ENCODE peak calls at places on chromosome 12, in five cellular contexts. One of them, this sample, is unnamed.
A peak's percentile ranks its signal among the peaks of the same experiment; 100 is the strongest.

GRCh38 chr12:121467638-121468403 is 67.9 kb downstream of the RNF34 start:
- DNase-seq in stimulated activated CD4-positive, alpha-beta T cell treated with anti-CD3 and anti-CD28 coated beads, TNF-alpha, amount 100 ng/mL, for 48 hours: no peak
- DNase-seq in NCI-H2171: no peak
- DNase-seq in H7: peak; percentile 89
- DNase-seq in AG10803: no peak
- DNase-seq in this sample: no peak

GRCh38 chr12:30700216-30700900 is 4.7 kb upstream of the IPO8 start:
- DNase-seq in stimulated activated CD4-positive, alpha-beta T cell treated with anti-CD3 and anti-CD28 coated beads, TNF-alpha, amount 100 ng/mL, for 48 hours: no peak
- DNase-seq in NCI-H2171: no peak
- DNase-seq in H7: no peak
- DNase-seq in AG10803: no peak
- DNase-seq in this sample: no peak

GRCh38 chr12:6753772-6754356 is 923 bp upstream of the MLF2 start:
- DNase-seq in stimulated activated CD4-positive, alpha-beta T cell treated with anti-CD3 and anti-CD28 coated beads, TNF-alpha, amount 100 ng/mL, for 48 hours: no peak
- DNase-seq in NCI-H2171: peak; percentile 82
- DNase-seq in H7: no peak
- DNase-seq in AG10803: no peak
- DNase-seq in this sample: no peak

GRCh38 chr12:110246690-110247339 is 34.2 kb upstream of the ATP2A2 start:
- DNase-seq in stimulated activated CD4-positive, alpha-beta T cell treated with anti-CD3 and anti-CD28 coated beads, TNF-alpha, amount 100 ng/mL, for 48 hours: no peak
- DNase-seq in NCI-H2171: no peak
- DNase-seq in H7: no peak
- DNase-seq in AG10803: no peak
- DNase-seq in this sample: no peak

GRCh38 chr12:118984206-118984943 is 3.0 kb downstream of the SRRM4 start:
- DNase-seq in stimulated activated CD4-positive, alpha-beta T cell treated with anti-CD3 and anti-CD28 coated beads, TNF-alpha, amount 100 ng/mL, for 48 hours: no peak
- DNase-seq in NCI-H2171: peak; percentile 68
- DNase-seq in H7: no peak
- DNase-seq in AG10803: no peak
- DNase-seq in this sample: peak; percentile 65

GRCh38 chr12:110039085-110039807 is 9.1 kb downstream of the C12orf76 start:
- DNase-seq in stimulated activated CD4-positive, alpha-beta T cell treated with anti-CD3 and anti-CD28 coated beads, TNF-alpha, amount 100 ng/mL, for 48 hours: no peak
- DNase-seq in NCI-H2171: no peak
- DNase-seq in H7: no peak
- DNase-seq in AG10803: peak; percentile 99
- DNase-seq in this sample: no peak

GRCh38 chr12:64633186-64633939 is 23.1 kb downstream of the RASSF3 start:
- DNase-seq in stimulated activated CD4-positive, alpha-beta T cell treated with anti-CD3 and anti-CD28 coated beads, TNF-alpha, amount 100 ng/mL, for 48 hours: no peak
- DNase-seq in NCI-H2171: no peak
- DNase-seq in H7: no peak
- DNase-seq in AG10803: no peak
- DNase-seq in this sample: no peak

GRCh38 chr12:82124711-82125110 is 233.5 kb downstream of the CCDC59 start:
- DNase-seq in stimulated activated CD4-positive, alpha-beta T cell treated with anti-CD3 and anti-CD28 coated beads, TNF-alpha, amount 100 ng/mL, for 48 hours: no peak
- DNase-seq in NCI-H2171: no peak
- DNase-seq in H7: no peak
- DNase-seq in AG10803: peak; percentile 39
- DNase-seq in this sample: no peak

GRCh38 chr12:49470986-49471385 is 67.8 kb upstream of the KCNH3 start:
- DNase-seq in stimulated activated CD4-positive, alpha-beta T cell treated with anti-CD3 and anti-CD28 coated beads, TNF-alpha, amount 100 ng/mL, for 48 hours: no peak
- DNase-seq in NCI-H2171: no peak
- DNase-seq in H7: no peak
- DNase-seq in AG10803: no peak
- DNase-seq in this sample: no peak

GRCh38 chr12:57452181-57452936 is 2.7 kb upstream of the INHBE start:
- DNase-seq in stimulated activated CD4-positive, alpha-beta T cell treated with anti-CD3 and anti-CD28 coated beads, TNF-alpha, amount 100 ng/mL, for 48 hours: no peak
- DNase-seq in NCI-H2171: peak; percentile 67
- DNase-seq in H7: peak; percentile 30
- DNase-seq in AG10803: peak; percentile 87
- DNase-seq in this sample: no peak

GRCh38 chr12:64890873-64891468 is 66.5 kb downstream of the TBC1D30 start:
- DNase-seq in stimulated activated CD4-positive, alpha-beta T cell treated with anti-CD3 and anti-CD28 coated beads, TNF-alpha, amount 100 ng/mL, for 48 hours: no peak
- DNase-seq in NCI-H2171: peak; percentile 53
- DNase-seq in H7: peak; percentile 49
- DNase-seq in AG10803: peak; percentile 58
- DNase-seq in this sample: peak; percentile 31

GRCh38 chr12:125284945-125285344 is 219.7 kb downstream of the AACS start:
- DNase-seq in stimulated activated CD4-positive, alpha-beta T cell treated with anti-CD3 and anti-CD28 coated beads, TNF-alpha, amount 100 ng/mL, for 48 hours: no peak
- DNase-seq in NCI-H2171: no peak
- DNase-seq in H7: peak; percentile 70
- DNase-seq in AG10803: no peak
- DNase-seq in this sample: no peak

GRCh38 chr12:66168410-66168809 is 1.4 kb downstream of the TMBIM4 start:
- DNase-seq in stimulated activated CD4-positive, alpha-beta T cell treated with anti-CD3 and anti-CD28 coated beads, TNF-alpha, amount 100 ng/mL, for 48 hours: no peak
- DNase-seq in NCI-H2171: no peak
- DNase-seq in H7: no peak
- DNase-seq in AG10803: no peak
- DNase-seq in this sample: no peak

GRCh38 chr12:49750994-49751393 is 9.6 kb downstream of the TMBIM6 start:
- DNase-seq in stimulated activated CD4-positive, alpha-beta T cell treated with anti-CD3 and anti-CD28 coated beads, TNF-alpha, amount 100 ng/mL, for 48 hours: no peak
- DNase-seq in NCI-H2171: no peak
- DNase-seq in H7: no peak
- DNase-seq in AG10803: no peak
- DNase-seq in this sample: no peak

GRCh38 chr12:98758331-98758730 is 113.2 kb downstream of the APAF1 start:
- DNase-seq in stimulated activated CD4-positive, alpha-beta T cell treated with anti-CD3 and anti-CD28 coated beads, TNF-alpha, amount 100 ng/mL, for 48 hours: no peak
- DNase-seq in NCI-H2171: no peak
- DNase-seq in H7: no peak
- DNase-seq in AG10803: peak; percentile 63
- DNase-seq in this sample: no peak

GRCh38 chr12:3200779-3201738 is 123.9 kb downstream of the TSPAN9 start:
- DNase-seq in stimulated activated CD4-positive, alpha-beta T cell treated with anti-CD3 and anti-CD28 coated beads, TNF-alpha, amount 100 ng/mL, for 48 hours: no peak
- DNase-seq in NCI-H2171: no peak
- DNase-seq in H7: peak; percentile 80
- DNase-seq in AG10803: no peak
- DNase-seq in this sample: no peak

GRCh38 chr12:120453977-120454376 is 7.7 kb downstream of the GATC start:
- DNase-seq in stimulated activated CD4-positive, alpha-beta T cell treated with anti-CD3 and anti-CD28 coated beads, TNF-alpha, amount 100 ng/mL, for 48 hours: no peak
- DNase-seq in NCI-H2171: no peak
- DNase-seq in H7: peak; percentile 74
- DNase-seq in AG10803: peak; percentile 25
- DNase-seq in this sample: peak; percentile 17

GRCh38 chr12:55636116-55636655 is 506 bp upstream of the OR10P1 start:
- DNase-seq in stimulated activated CD4-positive, alpha-beta T cell treated with anti-CD3 and anti-CD28 coated beads, TNF-alpha, amount 100 ng/mL, for 48 hours: no peak
- DNase-seq in NCI-H2171: no peak
- DNase-seq in H7: no peak
- DNase-seq in AG10803: no peak
- DNase-seq in this sample: no peak

GRCh38 chr12:114528766-114529165 is 122.8 kb upstream of the TBX5 start:
- DNase-seq in stimulated activated CD4-positive, alpha-beta T cell treated with anti-CD3 and anti-CD28 coated beads, TNF-alpha, amount 100 ng/mL, for 48 hours: no peak
- DNase-seq in NCI-H2171: no peak
- DNase-seq in H7: no peak
- DNase-seq in AG10803: no peak
- DNase-seq in this sample: no peak

GRCh38 chr12:52274521-52274920 is at the start of gene KRT86:
- DNase-seq in stimulated activated CD4-positive, alpha-beta T cell treated with anti-CD3 and anti-CD28 coated beads, TNF-alpha, amount 100 ng/mL, for 48 hours: no peak
- DNase-seq in NCI-H2171: no peak
- DNase-seq in H7: no peak
- DNase-seq in AG10803: no peak
- DNase-seq in this sample: no peak

GRCh38 chr12:27083861-27084271 is 1.5 kb upstream of the C12orf71 start:
- DNase-seq in stimulated activated CD4-positive, alpha-beta T cell treated with anti-CD3 and anti-CD28 coated beads, TNF-alpha, amount 100 ng/mL, for 48 hours: no peak
- DNase-seq in NCI-H2171: no peak
- DNase-seq in H7: no peak
- DNase-seq in AG10803: peak; percentile 71
- DNase-seq in this sample: no peak

GRCh38 chr12:114013601-114014345 is 47.6 kb upstream of the RBM19 start:
- DNase-seq in stimulated activated CD4-positive, alpha-beta T cell treated with anti-CD3 and anti-CD28 coated beads, TNF-alpha, amount 100 ng/mL, for 48 hours: no peak
- DNase-seq in NCI-H2171: peak; percentile 84
- DNase-seq in H7: peak; percentile 84
- DNase-seq in AG10803: peak; percentile 54
- DNase-seq in this sample: no peak

GRCh38 chr12:3669594-3669993 is 83.3 kb downstream of the CRACR2A start:
- DNase-seq in stimulated activated CD4-positive, alpha-beta T cell treated with anti-CD3 and anti-CD28 coated beads, TNF-alpha, amount 100 ng/mL, for 48 hours: no peak
- DNase-seq in NCI-H2171: no peak
- DNase-seq in H7: no peak
- DNase-seq in AG10803: no peak
- DNase-seq in this sample: no peak

GRCh38 chr12:3216726-3217682 is 139.8 kb downstream of the TSPAN9 start:
- DNase-seq in stimulated activated CD4-positive, alpha-beta T cell treated with anti-CD3 and anti-CD28 coated beads, TNF-alpha, amount 100 ng/mL, for 48 hours: no peak
- DNase-seq in NCI-H2171: no peak
- DNase-seq in H7: no peak
- DNase-seq in AG10803: peak; percentile 72
- DNase-seq in this sample: no peak

GRCh38 chr12:6613015-6613775 is 6.0 kb upstream of the CHD4 start:
- DNase-seq in stimulated activated CD4-positive, alpha-beta T cell treated with anti-CD3 and anti-CD28 coated beads, TNF-alpha, amount 100 ng/mL, for 48 hours: no peak
- DNase-seq in NCI-H2171: no peak
- DNase-seq in H7: peak; percentile 69
- DNase-seq in AG10803: peak; percentile 70
- DNase-seq in this sample: peak; percentile 44

GRCh38 chr12:254039-254438 is 8.6 kb downstream of the SLC6A13 start:
- DNase-seq in stimulated activated CD4-positive, alpha-beta T cell treated with anti-CD3 and anti-CD28 coated beads, TNF-alpha, amount 100 ng/mL, for 48 hours: no peak
- DNase-seq in NCI-H2171: no peak
- DNase-seq in H7: peak; percentile 75
- DNase-seq in AG10803: no peak
- DNase-seq in this sample: no peak

GRCh38 chr12:52280319-52280795 is 5.9 kb downstream of the KRT86 start:
- DNase-seq in stimulated activated CD4-positive, alpha-beta T cell treated with anti-CD3 and anti-CD28 coated beads, TNF-alpha, amount 100 ng/mL, for 48 hours: no peak
- DNase-seq in NCI-H2171: no peak
- DNase-seq in H7: no peak
- DNase-seq in AG10803: peak; percentile 97
- DNase-seq in this sample: no peak

GRCh38 chr12:124624823-124625222 is 57.4 kb upstream of the NCOR2 start:
- DNase-seq in stimulated activated CD4-positive, alpha-beta T cell treated with anti-CD3 and anti-CD28 coated beads, TNF-alpha, amount 100 ng/mL, for 48 hours: no peak
- DNase-seq in NCI-H2171: no peak
- DNase-seq in H7: peak; percentile 40
- DNase-seq in AG10803: no peak
- DNase-seq in this sample: no peak

GRCh38 chr12:110577717-110578521 is 5.2 kb downstream of the PPTC7 start:
- DNase-seq in stimulated activated CD4-positive, alpha-beta T cell treated with anti-CD3 and anti-CD28 coated beads, TNF-alpha, amount 100 ng/mL, for 48 hours: no peak
- DNase-seq in NCI-H2171: no peak
- DNase-seq in H7: no peak
- DNase-seq in AG10803: peak; percentile 73
- DNase-seq in this sample: no peak

GRCh38 chr12:78865297-78865955 is 852 bp downstream of the SYT1 start:
- DNase-seq in stimulated activated CD4-positive, alpha-beta T cell treated with anti-CD3 and anti-CD28 coated beads, TNF-alpha, amount 100 ng/mL, for 48 hours: no peak
- DNase-seq in NCI-H2171: no peak
- DNase-seq in H7: peak; percentile 11
- DNase-seq in AG10803: no peak
- DNase-seq in this sample: peak; percentile 47

GRCh38 chr12:123516221-123516780 is 17.2 kb downstream of the RILPL1 start:
- DNase-seq in stimulated activated CD4-positive, alpha-beta T cell treated with anti-CD3 and anti-CD28 coated beads, TNF-alpha, amount 100 ng/mL, for 48 hours: no peak
- DNase-seq in NCI-H2171: no peak
- DNase-seq in H7: no peak
- DNase-seq in AG10803: no peak
- DNase-seq in this sample: no peak

GRCh38 chr12:89975578-89975977 is 266.9 kb upstream of the ATP2B1 start:
- DNase-seq in stimulated activated CD4-positive, alpha-beta T cell treated with anti-CD3 and anti-CD28 coated beads, TNF-alpha, amount 100 ng/mL, for 48 hours: no peak
- DNase-seq in NCI-H2171: no peak
- DNase-seq in H7: no peak
- DNase-seq in AG10803: no peak
- DNase-seq in this sample: no peak

GRCh38 chr12:110590806-110591326 is 7.7 kb upstream of the PPTC7 start:
- DNase-seq in stimulated activated CD4-positive, alpha-beta T cell treated with anti-CD3 and anti-CD28 coated beads, TNF-alpha, amount 100 ng/mL, for 48 hours: no peak
- DNase-seq in NCI-H2171: no peak
- DNase-seq in H7: no peak
- DNase-seq in AG10803: peak; percentile 86
- DNase-seq in this sample: no peak

GRCh38 chr12:56107242-56107641 is 2.9 kb downstream of the PA2G4 start:
- DNase-seq in stimulated activated CD4-positive, alpha-beta T cell treated with anti-CD3 and anti-CD28 coated beads, TNF-alpha, amount 100 ng/mL, for 48 hours: no peak
- DNase-seq in NCI-H2171: no peak
- DNase-seq in H7: no peak
- DNase-seq in AG10803: no peak
- DNase-seq in this sample: no peak

GRCh38 chr12:104720346-104721064 is 237.6 kb downstream of the SLC41A2 start:
- DNase-seq in stimulated activated CD4-positive, alpha-beta T cell treated with anti-CD3 and anti-CD28 coated beads, TNF-alpha, amount 100 ng/mL, for 48 hours: no peak
- DNase-seq in NCI-H2171: no peak
- DNase-seq in H7: peak; percentile 57
- DNase-seq in AG10803: peak; percentile 49
- DNase-seq in this sample: no peak

GRCh38 chr12:4909397-4909733 is 340 bp upstream of the KCNA1 start:
- DNase-seq in stimulated activated CD4-positive, alpha-beta T cell treated with anti-CD3 and anti-CD28 coated beads, TNF-alpha, amount 100 ng/mL, for 48 hours: no peak
- DNase-seq in NCI-H2171: no peak
- DNase-seq in H7: peak; percentile 61
- DNase-seq in AG10803: no peak
- DNase-seq in this sample: no peak

GRCh38 chr12:43540474-43540873 is 11.5 kb downstream of the ADAMTS20 start:
- DNase-seq in stimulated activated CD4-positive, alpha-beta T cell treated with anti-CD3 and anti-CD28 coated beads, TNF-alpha, amount 100 ng/mL, for 48 hours: no peak
- DNase-seq in NCI-H2171: peak; percentile 53
- DNase-seq in H7: no peak
- DNase-seq in AG10803: no peak
- DNase-seq in this sample: no peak

This sample was measured in NCI-H1694.